ENCODE peak calls at places on chromosomes 11 and 22, in nine cellular contexts. C, A, I, V, M, K, P, F and J are unnamed samples.

GRCh38 chr11:40130427-40130826 is 1329.0 kb downstream of the LRRC4C start:
- DNase-seq in C (no peak), I (peak; percentile 42), K (no peak), F (no peak), V (no peak), M (no peak), A (no peak), P (no peak), J (no peak)

GRCh38 chr22:26952004-26952403 is 294.6 kb downstream of the MIAT start:
- DNase-seq in V (no peak), C (no peak), A (no peak), I (no peak), K (no peak), F (no peak), P (no peak), M (no peak), J (no peak)

GRCh38 chr11:120215634-120216033 is 4.8 kb downstream of the OAF start:
- DNase-seq in A (peak; percentile 61), V (no peak), C (peak; percentile 77), I (no peak), M (peak; percentile 66), F (no peak), K (no peak), P (peak; percentile 83), J (peak; percentile 90)

GRCh38 chr11:33895752-33896137 is 3.9 kb upstream of the LMO2 start:
- DNase-seq in P (no peak), C (no peak), K (no peak), I (no peak), M (no peak), V (no peak), A (no peak), F (no peak), J (no peak)

GRCh38 chr11:1946812-1947480 is at the start of gene MRPL23:
- DNase-seq in F (no peak), K (peak; percentile 61), A (peak; percentile 16), C (peak; percentile 16), P (no peak), I (no peak), V (no peak), M (no peak), J (no peak)

GRCh38 chr11:78940500-78941225 is 366.0 kb upstream of the NARS2 start:
- DNase-seq in K (no peak), I (peak; percentile 91), V (no peak), F (no peak), P (no peak), M (no peak), A (no peak), C (no peak), J (no peak)

GRCh38 chr11:47347134-47347533 is 5.4 kb downstream of the MYBPC3 start:
- DNase-seq in F (no peak), I (no peak), V (no peak), K (no peak), M (no peak), C (no peak), A (no peak), P (no peak), J (no peak)

GRCh38 chr22:42269407-42270177 is 861 bp downstream of the TCF20 start:
- DNase-seq in M (no peak), V (no peak), I (peak; percentile 84), A (peak; percentile 37), K (peak; percentile 57), C (peak; percentile 47), P (no peak), F (peak; percentile 20), J (peak; percentile 87)

GRCh38 chr11:43905788-43906187 is 25.2 kb downstream of the ALKBH3 start:
- DNase-seq in A (peak; percentile 39), K (no peak), M (no peak), C (peak; percentile 86), F (no peak), I (no peak), V (no peak), P (no peak), J (no peak)

GRCh38 chr11:1510928-1511327 is 24.3 kb upstream of the MOB2 start:
- DNase-seq in C (no peak), A (no peak), P (no peak), F (no peak), I (no peak), V (no peak), M (no peak), K (no peak), J (peak; percentile 27)

GRCh38 chr11:73149105-73149504 is 7.0 kb upstream of the FCHSD2 start:
- DNase-seq in M (no peak), P (peak; percentile 54), K (no peak), F (no peak), V (no peak), C (no peak), A (no peak), I (no peak), J (no peak)

GRCh38 chr22:24567668-24568067 is 11.9 kb downstream of the SNRPD3 start:
- DNase-seq in I (no peak), V (no peak), M (no peak), F (no peak), C (no peak), K (no peak), A (no peak), P (no peak), J (no peak)
- H3K27ac ChIP-seq in I (no peak overlapping the region), V (no peak overlapping the region), M (no peak overlapping the region), F (no peak overlapping the region), C (no peak overlapping the region), K (no peak overlapping the region), A (no peak overlapping the region), P (no peak overlapping the region), J (no peak overlapping the region)

GRCh38 chr11:67022341-67022933 is 497 bp upstream of the SYT12 start:
- DNase-seq in F (no peak), K (no peak), C (peak; percentile 28), I (no peak), M (no peak), P (no peak), V (no peak), A (no peak), J (peak; percentile 62)

GRCh38 chr11:67024966-67025365 is 2.0 kb downstream of the SYT12 start:
- DNase-seq in K (peak; percentile 13), P (no peak), A (no peak), M (no peak), I (no peak), V (no peak), F (no peak), C (no peak), J (no peak)

GRCh38 chr11:67022961-67023956 is at the start of gene SYT12:
- DNase-seq in V (no peak), F (no peak), A (no peak), P (no peak), I (peak; percentile 69), C (no peak), K (peak; percentile 18), M (no peak), J (no peak)

GRCh38 chr11:67024410-67024809 is 1.5 kb downstream of the SYT12 start:
- DNase-seq in C (no peak), F (no peak), M (no peak), A (no peak), K (peak; percentile 71), V (no peak), I (no peak), P (no peak), J (no peak)

DNA sequence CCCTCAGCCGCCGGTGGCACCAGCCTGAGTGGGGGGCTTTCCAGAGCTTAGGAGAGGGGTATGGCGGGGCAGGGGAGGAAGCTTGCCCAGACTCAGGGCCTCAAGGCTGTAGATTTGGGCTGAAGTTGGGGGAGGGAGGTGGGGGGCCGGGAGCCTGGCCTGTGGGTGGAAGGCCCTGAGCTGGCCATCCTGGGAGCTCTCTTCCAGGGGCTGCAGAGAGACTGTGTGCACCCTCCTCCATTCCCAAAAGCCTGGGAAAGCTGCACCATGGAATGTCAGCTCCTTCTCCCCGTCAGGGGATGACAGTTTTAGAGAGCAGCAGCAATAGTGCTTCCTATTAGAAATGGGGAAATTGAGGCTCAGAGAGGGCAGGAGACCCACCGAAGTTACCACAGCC is 1.0 kb downstream of the SYT12 start:
- DNase-seq in M (no peak), V (no peak), A (no peak), K (no peak), I (no peak), F (no peak), P (no peak), C (no peak), J (no peak)
- H3K4me3 ChIP-seq in M (no peak overlapping the region), V (peak overlapping the region; percentile 40), A (peak overlapping the region; percentile 61), K (peak overlapping the region; percentile 47), I (peak overlapping the region; percentile 68), F (peak overlapping the region; percentile 37), P (peak overlapping the region; percentile 52), C (no peak overlapping the region), J (peak overlapping the region; percentile 45)

GRCh38 chr11:62689421-62690183 is at the start of gene LRRN4CL:
- DNase-seq in M (peak; percentile 88), K (no peak), I (no peak), V (no peak), A (peak; percentile 90), F (no peak), C (peak; percentile 97), P (peak; percentile 93), J (no peak)

GRCh38 chr11:62688481-62688880 is 849 bp downstream of the LRRN4CL start:
- DNase-seq in F (no peak), K (no peak), P (no peak), M (no peak), C (no peak), V (no peak), A (no peak), I (no peak), J (no peak)

GRCh38 chr11:62682518-62682917 is 3.6 kb upstream of the UBXN1 start:
- DNase-seq in K (no peak), V (no peak), C (no peak), P (no peak), F (no peak), M (no peak), I (no peak), A (no peak), J (no peak)

DNA sequence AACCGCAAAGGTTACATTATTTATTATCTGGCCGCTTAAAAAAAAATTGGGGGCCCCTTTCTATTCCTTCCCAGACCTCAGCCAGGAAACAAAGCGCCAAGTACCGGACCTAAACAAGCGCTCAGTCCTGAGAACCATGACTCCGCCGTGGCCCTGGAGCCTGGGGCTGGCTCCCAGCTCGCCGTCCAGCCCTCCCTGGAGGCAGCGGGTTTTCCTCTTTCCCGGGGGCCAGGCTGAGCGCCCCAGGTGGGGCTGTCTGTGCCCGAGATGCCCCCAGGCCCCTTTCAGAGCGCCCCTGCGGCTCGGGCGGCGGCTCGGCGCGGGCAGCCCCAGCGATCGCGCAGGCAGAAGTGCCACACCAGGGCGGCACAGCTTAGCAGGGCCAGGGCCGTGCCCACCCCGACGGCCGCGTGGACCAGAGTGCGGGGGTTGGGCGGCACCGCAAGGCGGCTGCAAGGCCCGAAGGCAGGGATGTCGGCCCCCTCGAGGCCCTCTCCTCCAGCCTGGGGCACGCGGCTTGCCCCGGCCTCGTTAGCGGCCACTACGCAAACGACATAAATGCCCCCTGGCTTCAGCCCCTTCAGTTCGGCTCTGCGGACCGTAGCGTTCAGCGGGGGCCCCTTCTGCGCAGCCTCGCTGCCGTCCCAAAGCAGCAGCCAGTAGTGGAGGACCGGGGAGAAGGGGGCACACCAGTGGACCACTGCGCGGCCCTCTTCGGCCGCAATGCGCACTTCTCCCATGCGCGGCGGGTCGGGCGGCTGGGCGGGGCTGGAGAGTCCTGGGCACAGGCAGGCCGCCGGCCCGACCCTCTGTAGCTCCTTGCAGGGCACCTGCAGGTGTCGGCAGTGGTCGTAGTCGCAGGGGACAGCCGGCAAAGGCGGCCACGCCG is 1.6 kb downstream of the LRRN4CL start:
- DNase-seq in K (no peak), F (no peak), P (no peak), V (no peak), C (no peak), M (no peak), A (no peak), I (peak; percentile 85), J (no peak)
- H3K4me1 ChIP-seq in K (no peaks in the 10 kb centered on the region), F (no peaks in the 10 kb centered on the region), P (peaks cover 25% of the 10 kb centered on the region), V (no peaks in the 10 kb centered on the region), C (peaks cover 12% of the 10 kb centered on the region), M (peaks cover 24% of the 10 kb centered on the region), A (peaks cover 15% of the 10 kb centered on the region), I (peaks cover 8% of the 10 kb centered on the region), J (no peaks in the 10 kb centered on the region)

GRCh38 chr11:35615911-35616900 is 2.1 kb upstream of the FJX1 start:
- DNase-seq in V (no peak), F (no peak), A (no peak), I (peak; percentile 62), M (peak; percentile 24), C (peak; percentile 23), K (peak; percentile 53), P (no peak), J (no peak)
- H3K27ac ChIP-seq in V (peak overlapping the region; percentile 1), F (no peak overlapping the region), A (no peak overlapping the region), I (no peak overlapping the region), M (no peak overlapping the region), C (no peak overlapping the region), K (no peak overlapping the region), P (no peak overlapping the region), J (no peak overlapping the region)